ENCODE peak calls at places on chromosome 12, in eight cellular contexts. L is OCI-LY7, D is HCT116, M is PC-3, R is hepatocyte, I is GM23338, G is MM.1S, H is GM23248. X is an unnamed sample.

GRCh38 chr12:123150273-123150803 is 552 bp downstream of the PITPNM2 start:
- DNase-seq in L (no peak), D (no peak), M (peak; percentile 20), R (no peak), I (peak; percentile 55), G (no peak), H (no peak), X (peak; percentile 16)

GRCh38 chr12:62922539-62922938 is 12.4 kb downstream of the PPM1H start:
- DNase-seq in L (no peak), D (no peak), M (peak; percentile 84), R (no peak), I (no peak), G (no peak), H (no peak), X (no peak)

GRCh38 chr12:905273-906076 is 44.0 kb downstream of the RAD52 start:
- DNase-seq in L (no peak), D (no peak), M (no peak), R (no peak), I (no peak), G (no peak), H (no peak), X (no peak)

GRCh38 chr12:12081836-12082497 is 11.2 kb downstream of the BCL2L14 start:
- DNase-seq in L (peak; percentile 48), D (peak; percentile 29), M (peak; percentile 52), R (peak; percentile 31), I (peak; percentile 67), G (peak; percentile 31), H (peak; percentile 73), X (peak; percentile 57)

GRCh38 chr12:121218588-121219352 is 8.8 kb downstream of the P2RX4 start:
- DNase-seq in L (no peak), D (no peak), M (no peak), R (no peak), I (no peak), G (no peak), H (no peak), X (no peak)

GRCh38 chr12:67752226-67752732 is 103.7 kb downstream of the DYRK2 start:
- DNase-seq in L (no peak), D (no peak), M (peak; percentile 35), R (no peak), I (no peak), G (no peak), H (peak; percentile 39), X (no peak)

GRCh38 chr12:19038210-19038609 is 91.3 kb upstream of the PLEKHA5 start:
- DNase-seq in L (no peak), D (no peak), M (no peak), R (no peak), I (no peak), G (no peak), H (no peak), X (no peak)

GRCh38 chr12:94704452-94704871 is 54.1 kb upstream of the TMCC3 start:
- DNase-seq in L (no peak), D (no peak), M (peak; percentile 96), R (peak; percentile 78), I (no peak), G (no peak), H (peak; percentile 84), X (no peak)

GRCh38 chr12:60263146-60263545 is 667.3 kb downstream of the SLC16A7 start:
- DNase-seq in L (no peak), D (no peak), M (peak; percentile 78), R (no peak), I (no peak), G (no peak), H (peak; percentile 11), X (no peak)
- TF ChIP-seq EZH2phosphoT487 in L (no peak), D (no peak), M (no peak), R (no peak), I (no peak), G (no peak), H (no peak), X (no peak)

GRCh38 chr12:21602774-21603173 is 1.9 kb downstream of the GYS2 start:
- DNase-seq in L (no peak), D (no peak), M (no peak), R (no peak), I (no peak), G (no peak), H (no peak), X (no peak)

GRCh38 chr12:21606175-21606574 is 1.5 kb upstream of the GYS2 start:
- DNase-seq in L (no peak), D (no peak), M (no peak), R (no peak), I (no peak), G (no peak), H (no peak), X (no peak)

GRCh38 chr12:21604245-21605101 is at the start of gene GYS2:
- DNase-seq in L (no peak), D (no peak), M (no peak), R (no peak), I (peak; percentile 42), G (no peak), H (no peak), X (peak; percentile 54)

DNA sequence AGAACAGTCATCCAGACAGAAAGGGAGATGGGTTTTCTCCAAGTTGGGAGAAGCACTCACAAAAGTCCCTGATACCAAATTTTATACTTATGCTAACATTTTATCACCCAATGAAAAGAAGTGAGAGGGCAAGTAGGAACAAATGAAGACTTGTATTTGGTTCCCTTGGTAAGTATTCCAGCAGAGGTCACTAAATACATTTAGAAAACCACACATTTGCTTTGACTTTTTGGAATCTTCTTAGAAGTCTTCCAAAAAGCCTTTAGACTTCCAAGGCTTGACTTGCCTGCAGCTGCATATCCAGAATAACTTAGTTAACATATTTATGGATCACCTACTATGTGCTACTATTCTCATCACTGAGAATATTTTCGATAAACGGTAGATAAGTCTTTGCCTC is 3.1 kb upstream of the GYS2 start:
- DNase-seq in L (peak; percentile 14), D (peak; percentile 12), M (peak; percentile 25), R (peak; percentile 12), I (peak; percentile 31), G (no peak), H (peak; percentile 33), X (peak; percentile 10)
- TF ChIP-seq EZH2phosphoT487 in L (no peak), D (no peak), M (no peak), R (no peak), I (no peak), G (no peak), H (no peak), X (no peak)

DNA sequence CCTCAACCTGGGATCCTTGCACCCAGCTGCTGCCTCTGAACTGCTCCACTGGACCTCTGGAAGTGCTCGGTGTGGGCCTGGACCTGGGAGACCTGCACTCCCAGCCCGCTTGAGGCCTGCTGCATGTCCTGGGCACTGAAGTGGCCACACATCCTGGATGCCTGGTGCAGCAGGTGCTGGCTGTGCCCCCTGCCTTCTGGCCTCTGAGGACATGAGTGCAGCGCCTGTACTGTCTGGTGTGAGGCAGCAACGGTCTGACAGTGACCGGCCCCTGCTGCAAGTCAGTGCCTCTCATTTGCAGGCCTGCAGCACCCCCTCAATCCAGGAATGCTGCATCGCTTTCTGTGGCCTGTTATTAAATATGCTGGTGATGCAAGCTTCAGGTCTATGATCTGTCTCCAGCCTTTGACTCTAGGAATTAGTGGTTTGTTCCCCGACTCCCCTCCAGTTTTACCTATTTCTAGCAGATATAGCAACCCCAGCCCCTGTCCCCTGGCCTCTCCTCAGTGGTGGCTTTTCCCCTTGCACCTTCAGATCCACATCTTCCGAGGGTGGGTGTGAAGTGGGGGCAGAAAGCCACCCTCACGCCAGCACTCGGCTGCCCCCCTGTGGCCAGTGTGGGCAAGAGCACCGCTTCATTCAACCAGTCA is 3.6 kb downstream of the SMIM41 start:
- DNase-seq in L (peak; percentile 80), D (no peak), M (peak; percentile 65), R (peak; percentile 71), I (peak; percentile 78), G (peak; percentile 46), H (peak; percentile 78), X (peak; percentile 79)
- TF ChIP-seq EZH2phosphoT487 in L (no peak), D (no peak), M (no peak), R (no peak), I (no peak), G (no peak), H (no peak), X (no peak)

GRCh38 chr12:98422809-98423208 is 92.6 kb upstream of the TMPO start:
- DNase-seq in L (no peak), D (no peak), M (peak; percentile 42), R (peak; percentile 49), I (peak; percentile 83), G (no peak), H (peak; percentile 29), X (peak; percentile 55)
- TF ChIP-seq EZH2phosphoT487 in L (no peak), D (no peak), M (no peak), R (no peak), I (no peak), G (no peak), H (no peak), X (no peak)